ENCODE peak calls at places on chromosomes 4 and X, in seven cellular contexts. U, K, O, M, C, Q and N are unnamed samples.
A peak's percentile ranks its signal among the peaks of the same experiment; 100 is the strongest.

GRCh38 chr4:94409947-94410346 is 41.8 kb upstream of the PDLIM5 start:
- DNase-seq in M (no peak), U (no peak), C (no peak), Q (no peak), K (no peak), O (no peak), N (no peak)

GRCh38 chrX:150324035-150324728 is 38.9 kb upstream of the MAMLD1 start:
- DNase-seq in Q (no peak), O (no peak), K (peak; percentile 46), M (peak; percentile 81), C (no peak), U (no peak), N (no peak)

GRCh38 chr4:28686618-28687017 is 1826.0 kb downstream of the STIM2 start:
- DNase-seq in K (peak; percentile 39), Q (no peak), O (no peak), U (peak; percentile 1), C (peak; percentile 1), M (peak; percentile 13), N (no peak)

GRCh38 chr4:182604161-182604591 is 313.0 kb downstream of the DCTD start:
- DNase-seq in O (no peak), M (peak; percentile 22), Q (no peak), C (no peak), K (no peak), U (peak; percentile 56), N (no peak)

GRCh38 chrX:152652060-152652459 is 14.4 kb downstream of the GABRQ start:
- DNase-seq in K (no peak), C (no peak), O (no peak), Q (no peak), M (no peak), U (no peak), N (no peak)

GRCh38 chr4:98519268-98519993 is 139.0 kb downstream of the TSPAN5 start:
- DNase-seq in O (no peak), K (no peak), M (no peak), C (no peak), U (no peak), Q (no peak), N (no peak)

GRCh38 chr4:147760695-147761094 is 28.8 kb downstream of the ARHGAP10 start:
- DNase-seq in Q (no peak), O (peak; percentile 86), U (peak; percentile 56), M (peak; percentile 11), K (no peak), C (no peak), N (no peak)

GRCh38 chr4:163448541-163449203 is 24.9 kb downstream of the TKTL2 start:
- DNase-seq in K (no peak), Q (no peak), O (no peak), M (peak; percentile 4), C (no peak), U (no peak), N (no peak)